ENCODE peak calls at places on chromosomes 11 and 22, in eight cellular contexts. U is anterior cingulate cortex, B is cerebellum, D is adipocyte, Y is NCI-H1436, V is M059J, A is NCI-H345, R is C1 segment of cervical spinal cord. H is an unnamed sample.

GRCh38 chr11:35546317-35546716 is 20.9 kb upstream of the PAMR1 start:
- DNase-seq in U (no peak), B (no peak), D (no peak), Y (no peak), V (no peak), A (no peak), R (no peak), H (no peak)

GRCh38 chr11:41659990-41660389 is 200.5 kb upstream of the LRRC4C start:
- DNase-seq in U (no peak), B (peak; percentile 45), D (no peak), Y (no peak), V (peak; percentile 33), A (peak; percentile 14), R (no peak), H (peak; percentile 50)

GRCh38 chr11:75313457-75314272 is 37.8 kb downstream of the ARRB1 start:
- DNase-seq in U (peak; percentile 24), B (no peak), D (peak; percentile 52), Y (no peak), V (peak; percentile 59), A (no peak), R (no peak), H (peak; percentile 53)

GRCh38 chr11:128196235-128196634 is 391.1 kb downstream of the ETS1 start:
- DNase-seq in U (no peak), B (no peak), D (no peak), Y (no peak), V (no peak), A (no peak), R (no peak), H (no peak)

GRCh38 chr22:17777005-17777716 is 2.9 kb upstream of the BID start:
- DNase-seq in U (no peak), B (no peak), D (no peak), Y (no peak), V (no peak), A (no peak), R (no peak), H (no peak)

GRCh38 chr22:28917747-28918543 is 34.6 kb downstream of the ZNRF3 start:
- DNase-seq in U (peak; percentile 66), B (no peak), D (no peak), Y (no peak), V (no peak), A (peak; percentile 28), R (no peak), H (peak; percentile 78)

GRCh38 chr11:35525501-35526175 is at the start of gene PAMR1:
- DNase-seq in U (peak; percentile 35), B (no peak), D (peak; percentile 93), Y (no peak), V (no peak), A (no peak), R (peak; percentile 31), H (no peak)

GRCh38 chr22:45462034-45462655 is 40.5 kb upstream of the FBLN1 start:
- DNase-seq in U (no peak), B (no peak), D (no peak), Y (no peak), V (no peak), A (peak; percentile 20), R (no peak), H (no peak)

GRCh38 chr22:28112130-28112529 is 193.1 kb upstream of the PITPNB start:
- DNase-seq in U (no peak), B (no peak), D (no peak), Y (no peak), V (no peak), A (no peak), R (no peak), H (no peak)

GRCh38 chr22:24350627-24351026 is 76.8 kb upstream of the ADORA2A start:
- DNase-seq in U (no peak), B (no peak), D (no peak), Y (no peak), V (no peak), A (no peak), R (no peak), H (no peak)

GRCh38 chr11:131674051-131674755 is 303.8 kb downstream of the NTM start:
- DNase-seq in U (peak; percentile 79), B (peak; percentile 77), D (peak; percentile 86), Y (peak; percentile 22), V (peak; percentile 51), A (peak; percentile 54), R (peak; percentile 59), H (peak; percentile 85)

GRCh38 chr22:49535527-49536125 is 292.0 kb downstream of the BRD1 start:
- DNase-seq in U (no peak), B (no peak), D (no peak), Y (no peak), V (no peak), A (no peak), R (no peak), H (no peak)

GRCh38 chr11:43557553-43558031 is 122.9 kb upstream of the HSD17B12 start:
- DNase-seq in U (no peak), B (no peak), D (peak; percentile 29), Y (no peak), V (no peak), A (no peak), R (no peak), H (no peak)

GRCh38 chr22:48642550-48642949 is 1185.1 kb downstream of the BRD1 start:
- DNase-seq in U (no peak), B (no peak), D (no peak), Y (no peak), V (no peak), A (no peak), R (no peak), H (no peak)

GRCh38 chr11:2513441-2513840 is 68.6 kb downstream of the KCNQ1 start:
- DNase-seq in U (no peak), B (no peak), D (no peak), Y (no peak), V (no peak), A (no peak), R (no peak), H (no peak)

GRCh38 chr11:77112641-77113381 is 10.2 kb downstream of the OMP start:
- DNase-seq in U (no peak), B (no peak), D (no peak), Y (no peak), V (no peak), A (no peak), R (no peak), H (no peak)

GRCh38 chr11:22634897-22635629 is 9.4 kb upstream of the FANCF start:
- DNase-seq in U (no peak), B (no peak), D (no peak), Y (no peak), V (peak; percentile 56), A (peak; percentile 69), R (no peak), H (no peak)

GRCh38 chr11:62555464-62556092 is 9.0 kb upstream of the AHNAK start:
- DNase-seq in U (no peak), B (no peak), D (peak; percentile 50), Y (no peak), V (peak; percentile 65), A (no peak), R (peak; percentile 21), H (no peak)

GRCh38 chr11:121038642-121039409 is 14.9 kb downstream of the TBCEL start:
- DNase-seq in U (no peak), B (no peak), D (no peak), Y (no peak), V (no peak), A (no peak), R (no peak), H (no peak)

GRCh38 chr11:103625624-103625965 is 410.8 kb upstream of the DDI1 start:
- DNase-seq in U (no peak), B (no peak), D (no peak), Y (no peak), V (no peak), A (no peak), R (no peak), H (no peak)

GRCh38 chr11:15507592-15507991 is 392.9 kb downstream of the INSC start:
- DNase-seq in U (no peak), B (no peak), D (no peak), Y (no peak), V (peak; percentile 51), A (no peak), R (no peak), H (no peak)

GRCh38 chr11:38089728-38090127 is 1491.7 kb upstream of the RAG2 start:
- DNase-seq in U (no peak), B (no peak), D (peak; percentile 65), Y (no peak), V (peak; percentile 12), A (no peak), R (no peak), H (no peak)

GRCh38 chr11:121366970-121367369 is 74.4 kb downstream of the SC5D start:
- DNase-seq in U (no peak), B (peak; percentile 35), D (no peak), Y (no peak), V (no peak), A (peak; percentile 32), R (no peak), H (peak; percentile 51)